ENCODE peak calls at places on chromosome 13, in five cellular contexts. W is breast epithelium, H is NCI-H510A treated with DMSO at 0.1 percent for 48 hours, X is astrocyte of the spinal cord, B is neuronal stem cell. Q is an unnamed sample.

GRCh38 chr13:90984737-90985136 is 362.8 kb upstream of the MIR17HG start:
- DNase-seq in B (no peak), W (no peak), X (no peak), H (no peak), Q (no peak)

GRCh38 chr13:26679411-26679810 is 81.2 kb downstream of the GPR12 start:
- DNase-seq in X (peak; percentile 22), B (no peak), W (no peak), H (no peak), Q (no peak)

GRCh38 chr13:21176195-21176981 is at the start of the genes MRPL57 and SKA3:
- DNase-seq in X (peak; percentile 93), H (peak; percentile 84), W (peak; percentile 85), B (peak; percentile 95), Q (peak; percentile 98)

GRCh38 chr13:74251778-74252519 is 117.7 kb upstream of the KLF12 start:
- DNase-seq in X (no peak), B (no peak), H (no peak), W (no peak), Q (no peak)

GRCh38 chr13:38905861-38906260 is 84.8 kb downstream of the STOML3 start:
- DNase-seq in H (no peak), B (no peak), W (no peak), X (no peak), Q (no peak)

GRCh38 chr13:30312859-30313258 is 5.5 kb upstream of the KATNAL1 start:
- DNase-seq in W (no peak), B (no peak), X (no peak), H (no peak), Q (no peak)

GRCh38 chr13:80341771-80342271 is 895 bp upstream of the SPRY2 start:
- DNase-seq in H (peak; percentile 10), X (peak; percentile 64), B (peak; percentile 74), W (no peak), Q (no peak)

GRCh38 chr13:75359266-75359665 is 122.7 kb downstream of the TBC1D4 start:
- DNase-seq in X (peak; percentile 95), B (no peak), H (no peak), W (no peak), Q (no peak)

Q was measured in upper lobe of left lung.